ENCODE peak calls at places on chromosome 19, in six cellular contexts. One of them, this sample, is unnamed.

GRCh38 chr19:16325671-16326400 is 1.2 kb downstream of the KLF2 start:
- DNase-seq in CD8-positive, alpha-beta T cell: no peak
- DNase-seq in H1: no peak
- DNase-seq in cardiac muscle cell: peak; percentile 52
- DNase-seq in fibroblast of lung: peak; percentile 33
- DNase-seq in RWPE1: no peak
- DNase-seq in this sample: no peak

GRCh38 chr19:3178377-3178972 is at the start of gene S1PR4:
- DNase-seq in cardiac muscle cell: no peak
- DNase-seq in fibroblast of lung: no peak
- DNase-seq in CD8-positive, alpha-beta T cell: peak; percentile 91
- DNase-seq in RWPE1: no peak
- DNase-seq in H1: no peak
- DNase-seq in this sample: no peak

GRCh38 chr19:23392706-23393105 is 2.6 kb downstream of the ZNF91 start:
- DNase-seq in RWPE1: no peak
- DNase-seq in H1: no peak
- DNase-seq in fibroblast of lung: peak; percentile 35
- DNase-seq in cardiac muscle cell: no peak
- DNase-seq in CD8-positive, alpha-beta T cell: no peak
- DNase-seq in this sample: no peak

GRCh38 chr19:55352746-55353145 is 1.8 kb downstream of the COX6B2 start:
- DNase-seq in cardiac muscle cell: no peak
- DNase-seq in H1: no peak
- DNase-seq in CD8-positive, alpha-beta T cell: no peak
- DNase-seq in RWPE1: no peak
- DNase-seq in fibroblast of lung: no peak
- DNase-seq in this sample: no peak

GRCh38 chr19:12985049-12985776 is 10.1 kb upstream of the NFIX start:
- DNase-seq in fibroblast of lung: peak; percentile 79
- DNase-seq in RWPE1: no peak
- DNase-seq in CD8-positive, alpha-beta T cell: no peak
- DNase-seq in H1: no peak
- DNase-seq in cardiac muscle cell: no peak
- DNase-seq in this sample: peak; percentile 73

GRCh38 chr19:16571283-16571682 is 932 bp downstream of the SLC35E1 start:
- DNase-seq in fibroblast of lung: peak; percentile 56
- DNase-seq in RWPE1: peak; percentile 41
- DNase-seq in H1: no peak
- DNase-seq in CD8-positive, alpha-beta T cell: peak; percentile 47
- DNase-seq in cardiac muscle cell: peak; percentile 51
- DNase-seq in this sample: peak; percentile 65

GRCh38 chr19:29680447-29680846 is 15.2 kb downstream of the PLEKHF1 start:
- DNase-seq in H1: no peak
- DNase-seq in RWPE1: no peak
- DNase-seq in fibroblast of lung: no peak
- DNase-seq in cardiac muscle cell: no peak
- DNase-seq in CD8-positive, alpha-beta T cell: peak; percentile 88
- DNase-seq in this sample: no peak

GRCh38 chr19:15292140-15292539 is 40.2 kb downstream of the BRD4 start:
- DNase-seq in cardiac muscle cell: no peak
- DNase-seq in RWPE1: no peak
- DNase-seq in H1: no peak
- DNase-seq in CD8-positive, alpha-beta T cell: no peak
- DNase-seq in fibroblast of lung: no peak
- DNase-seq in this sample: no peak

GRCh38 chr19:14146789-14147216 is 10.4 kb upstream of the ASF1B start:
- DNase-seq in CD8-positive, alpha-beta T cell: no peak
- DNase-seq in H1: no peak
- DNase-seq in fibroblast of lung: peak; percentile 81
- DNase-seq in RWPE1: no peak
- DNase-seq in cardiac muscle cell: peak; percentile 94
- DNase-seq in this sample: peak; percentile 18

GRCh38 chr19:47486900-47487299 is 2.9 kb upstream of the KPTN start:
- DNase-seq in fibroblast of lung: no peak
- DNase-seq in cardiac muscle cell: no peak
- DNase-seq in RWPE1: no peak
- DNase-seq in CD8-positive, alpha-beta T cell: no peak
- DNase-seq in H1: no peak
- DNase-seq in this sample: no peak

GRCh38 chr19:13302521-13303270 is 152.5 kb downstream of the IER2 start:
- DNase-seq in cardiac muscle cell: no peak
- DNase-seq in fibroblast of lung: no peak
- DNase-seq in RWPE1: no peak
- DNase-seq in CD8-positive, alpha-beta T cell: no peak
- DNase-seq in H1: no peak
- DNase-seq in this sample: no peak

GRCh38 chr19:16303755-16304154 is 20.9 kb upstream of the KLF2 start:
- DNase-seq in CD8-positive, alpha-beta T cell: no peak
- DNase-seq in cardiac muscle cell: peak; percentile 81
- DNase-seq in RWPE1: no peak
- DNase-seq in fibroblast of lung: peak; percentile 40
- DNase-seq in H1: no peak
- DNase-seq in this sample: peak; percentile 51

GRCh38 chr19:35327642-35328041 is 1.3 kb upstream of the CD22 start:
- DNase-seq in RWPE1: no peak
- DNase-seq in H1: no peak
- DNase-seq in cardiac muscle cell: no peak
- DNase-seq in CD8-positive, alpha-beta T cell: no peak
- DNase-seq in fibroblast of lung: no peak
- DNase-seq in this sample: no peak
- TF ChIP-seq CTCF in RWPE1: no peak
- TF ChIP-seq CTCF in H1: peak; percentile 71
- TF ChIP-seq CTCF in cardiac muscle cell: peak; percentile 30
- TF ChIP-seq CTCF in CD8-positive, alpha-beta T cell: no peak
- TF ChIP-seq CTCF in fibroblast of lung: peak; percentile 16
- TF ChIP-seq CTCF in this sample: no peak

DNA sequence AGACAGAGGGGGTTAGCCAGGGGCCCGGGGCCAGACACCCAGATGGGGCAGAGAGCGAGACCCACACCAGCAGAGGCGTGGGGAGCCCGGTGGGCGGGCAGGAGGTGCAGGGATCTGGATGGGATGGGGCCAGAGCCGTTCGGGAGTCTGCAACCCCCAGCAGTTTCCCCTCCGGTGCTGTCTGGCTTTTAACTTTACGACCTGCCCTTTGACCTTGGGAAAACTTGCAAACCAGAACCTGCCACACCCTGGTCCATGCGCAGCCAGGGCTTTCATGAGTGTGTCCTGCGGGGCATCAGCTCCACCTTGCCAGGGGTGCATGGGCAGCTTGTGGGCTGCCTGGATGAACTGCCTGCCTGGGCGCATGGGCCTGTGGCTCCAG is 9.8 kb downstream of the JOSD2 start:
- DNase-seq in fibroblast of lung: no peak
- DNase-seq in H1: no peak
- DNase-seq in CD8-positive, alpha-beta T cell: no peak
- DNase-seq in RWPE1: no peak
- DNase-seq in cardiac muscle cell: no peak
- DNase-seq in this sample: no peak
- H3K27ac ChIP-seq in fibroblast of lung: no peak overlapping the region
- H3K27ac ChIP-seq in H1: no peak overlapping the region
- H3K27ac ChIP-seq in CD8-positive, alpha-beta T cell: no peak overlapping the region
- H3K27ac ChIP-seq in RWPE1: no peak overlapping the region
- H3K27ac ChIP-seq in cardiac muscle cell: peak overlapping the region; percentile 100
- H3K27ac ChIP-seq in this sample: no peak overlapping the region

DNA sequence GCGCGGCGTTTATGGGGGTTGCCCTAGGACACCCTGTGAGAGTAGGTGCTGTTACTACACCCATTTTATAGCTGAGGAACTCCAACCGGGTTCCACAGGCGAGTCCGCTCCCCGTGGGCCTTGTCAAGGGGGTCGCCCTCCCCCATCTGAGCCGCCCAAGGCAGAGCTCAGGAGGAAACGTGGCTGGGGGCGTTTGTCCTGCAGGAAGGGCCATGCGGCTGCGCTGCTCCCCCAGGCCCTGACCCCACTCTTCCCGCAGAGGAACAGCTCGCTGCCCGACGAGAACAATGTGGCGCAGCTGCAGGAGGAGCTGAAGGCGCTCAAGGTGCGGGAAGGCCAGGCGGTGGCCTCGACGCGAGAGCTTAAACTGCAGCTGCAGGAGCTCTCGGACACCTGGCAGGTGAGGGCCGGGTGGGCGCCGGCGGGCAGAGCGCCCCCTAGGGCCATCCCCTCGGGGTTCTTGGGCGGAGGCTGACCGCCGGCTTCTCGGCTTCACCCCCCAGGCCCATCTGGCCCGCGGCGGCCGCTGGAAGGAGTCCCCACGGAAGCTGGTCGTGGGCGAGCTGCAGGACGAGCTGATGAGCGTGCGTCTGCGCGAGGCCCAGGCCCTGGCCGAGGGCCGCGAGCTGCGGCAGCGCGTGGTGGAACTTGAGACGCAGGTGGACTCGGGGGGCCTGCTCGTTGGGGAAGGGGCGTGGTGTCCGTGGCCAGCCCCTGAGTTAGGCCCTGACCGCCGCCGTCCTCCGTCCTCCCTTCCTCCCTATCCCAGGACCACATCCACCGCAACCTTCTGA is 12.4 kb downstream of the PRR36 start:
- DNase-seq in CD8-positive, alpha-beta T cell: no peak
- DNase-seq in cardiac muscle cell: no peak
- DNase-seq in H1: no peak
- DNase-seq in fibroblast of lung: no peak
- DNase-seq in RWPE1: no peak
- DNase-seq in this sample: no peak
- TF ChIP-seq CTCF in CD8-positive, alpha-beta T cell: no peak
- TF ChIP-seq CTCF in cardiac muscle cell: no peak
- TF ChIP-seq CTCF in H1: peak; percentile 31
- TF ChIP-seq CTCF in fibroblast of lung: no peak
- TF ChIP-seq CTCF in RWPE1: no peak
- TF ChIP-seq CTCF in this sample: no peak

GRCh38 chr19:46289724-46290619 is 6.9 kb upstream of the HIF3A start:
- DNase-seq in RWPE1: no peak
- DNase-seq in CD8-positive, alpha-beta T cell: no peak
- DNase-seq in H1: no peak
- DNase-seq in cardiac muscle cell: no peak
- DNase-seq in fibroblast of lung: no peak
- DNase-seq in this sample: no peak

GRCh38 chr19:46284635-46285034 is 12.2 kb upstream of the HIF3A start:
- DNase-seq in fibroblast of lung: no peak
- DNase-seq in RWPE1: no peak
- DNase-seq in CD8-positive, alpha-beta T cell: no peak
- DNase-seq in H1: no peak
- DNase-seq in cardiac muscle cell: no peak
- DNase-seq in this sample: no peak

GRCh38 chr19:46287585-46287984 is 9.3 kb upstream of the HIF3A start:
- DNase-seq in fibroblast of lung: peak; percentile 32
- DNase-seq in cardiac muscle cell: peak; percentile 36
- DNase-seq in H1: no peak
- DNase-seq in RWPE1: no peak
- DNase-seq in CD8-positive, alpha-beta T cell: no peak
- DNase-seq in this sample: no peak

GRCh38 chr19:46291829-46292228 is 5.0 kb upstream of the HIF3A start:
- DNase-seq in cardiac muscle cell: no peak
- DNase-seq in CD8-positive, alpha-beta T cell: no peak
- DNase-seq in RWPE1: no peak
- DNase-seq in fibroblast of lung: no peak
- DNase-seq in H1: no peak
- DNase-seq in this sample: no peak

DNA sequence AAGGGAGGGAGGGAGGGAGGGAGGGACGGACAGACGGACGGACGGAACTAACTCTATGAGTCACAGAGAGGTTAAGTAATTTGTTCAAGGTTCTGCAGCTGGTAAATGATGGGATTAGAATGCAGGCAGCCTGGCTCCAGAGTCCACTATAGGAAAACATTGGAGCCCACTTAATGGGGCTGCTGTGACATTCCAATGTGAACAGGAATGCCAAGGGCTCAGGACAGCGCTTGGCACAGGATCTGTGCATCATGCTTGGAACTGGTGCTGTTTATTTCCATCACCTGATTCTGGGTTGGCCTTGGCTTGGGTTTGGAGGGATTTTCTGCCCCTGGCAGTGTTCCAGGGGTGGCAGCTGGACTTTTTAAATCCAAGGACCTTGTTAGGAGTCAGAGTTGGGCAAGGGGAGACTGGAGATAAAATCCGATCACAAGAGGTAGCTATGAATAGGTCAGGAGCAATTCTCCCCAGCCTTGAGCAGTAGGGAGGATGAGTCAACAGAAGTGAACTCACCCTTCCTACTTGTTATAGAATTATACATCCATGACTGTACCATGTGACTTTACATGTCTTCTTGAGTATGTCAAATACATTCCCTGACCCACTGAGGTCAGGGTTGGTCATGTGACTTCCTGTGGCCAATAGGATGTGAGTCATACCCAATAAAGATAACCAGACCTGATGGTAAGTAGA is 7.8 kb upstream of the HIF3A start:
- DNase-seq in cardiac muscle cell: peak; percentile 94
- DNase-seq in fibroblast of lung: peak; percentile 90
- DNase-seq in H1: no peak
- DNase-seq in RWPE1: peak; percentile 94
- DNase-seq in CD8-positive, alpha-beta T cell: no peak
- DNase-seq in this sample: peak; percentile 33
- H3K27ac ChIP-seq in cardiac muscle cell: no peak overlapping the region
- H3K27ac ChIP-seq in fibroblast of lung: peak overlapping the region; percentile 71
- H3K27ac ChIP-seq in H1: no peak overlapping the region
- H3K27ac ChIP-seq in RWPE1: peak overlapping the region; percentile 89
- H3K27ac ChIP-seq in CD8-positive, alpha-beta T cell: no peak overlapping the region
- H3K27ac ChIP-seq in this sample: no peak overlapping the region

GRCh38 chr19:7337380-7338194 is 11.2 kb upstream of the ARHGEF18 start:
- DNase-seq in RWPE1: no peak
- DNase-seq in fibroblast of lung: no peak
- DNase-seq in H1: no peak
- DNase-seq in cardiac muscle cell: no peak
- DNase-seq in CD8-positive, alpha-beta T cell: no peak
- DNase-seq in this sample: no peak
- TF ChIP-seq CTCF in RWPE1: no peak
- TF ChIP-seq CTCF in fibroblast of lung: no peak
- TF ChIP-seq CTCF in H1: no peak
- TF ChIP-seq CTCF in cardiac muscle cell: no peak
- TF ChIP-seq CTCF in CD8-positive, alpha-beta T cell: no peak
- TF ChIP-seq CTCF in this sample: no peak

GRCh38 chr19:38650180-38650775 is 2.8 kb downstream of the ACTN4 start:
- DNase-seq in CD8-positive, alpha-beta T cell: no peak
- DNase-seq in cardiac muscle cell: no peak
- DNase-seq in RWPE1: no peak
- DNase-seq in H1: no peak
- DNase-seq in fibroblast of lung: no peak
- DNase-seq in this sample: peak; percentile 39
- H3K27ac ChIP-seq in CD8-positive, alpha-beta T cell: no peak overlapping the region
- H3K27ac ChIP-seq in cardiac muscle cell: peak overlapping the region; percentile 96
- H3K27ac ChIP-seq in RWPE1: peak overlapping the region; percentile 98
- H3K27ac ChIP-seq in H1: no peak overlapping the region
- H3K27ac ChIP-seq in fibroblast of lung: peak overlapping the region; percentile 88
- H3K27ac ChIP-seq in this sample: peak overlapping the region; percentile 95